ENCODE peak calls at places on chromosomes 1 and 21, in eight cellular contexts. One of them, this sample, is unnamed.
A peak's percentile ranks its signal among the peaks of the same experiment; 100 is the strongest.

GRCh38 chr1:160797861-160798273 is 1.9 kb downstream of the LY9 start:
- DNase-seq in hippocampal formation: no peak
- DNase-seq in CD4-positive, alpha-beta T cell: peak; percentile 51
- DNase-seq in ELR: no peak
- DNase-seq in GM18507: no peak
- DNase-seq in NCI-H1092: no peak
- DNase-seq in NCI-H1436: no peak
- DNase-seq in K562: no peak
- DNase-seq in this sample: no peak

GRCh38 chr1:228955691-228956090 is 220.4 kb downstream of the RHOU start:
- DNase-seq in hippocampal formation: no peak
- DNase-seq in CD4-positive, alpha-beta T cell: no peak
- DNase-seq in ELR: peak; percentile 8
- DNase-seq in GM18507: no peak
- DNase-seq in NCI-H1092: no peak
- DNase-seq in NCI-H1436: no peak
- DNase-seq in K562: no peak
- DNase-seq in this sample: no peak

GRCh38 chr1:30005972-30006619 is 717.3 kb downstream of the MATN1 start:
- DNase-seq in hippocampal formation: no peak
- DNase-seq in CD4-positive, alpha-beta T cell: no peak
- DNase-seq in ELR: peak; percentile 4
- DNase-seq in GM18507: no peak
- DNase-seq in NCI-H1092: no peak
- DNase-seq in NCI-H1436: no peak
- DNase-seq in K562: no peak
- DNase-seq in this sample: no peak

GRCh38 chr1:55057270-55057955 is 18.1 kb downstream of the PCSK9 start:
- DNase-seq in hippocampal formation: no peak
- DNase-seq in CD4-positive, alpha-beta T cell: no peak
- DNase-seq in ELR: no peak
- DNase-seq in GM18507: no peak
- DNase-seq in NCI-H1092: no peak
- DNase-seq in NCI-H1436: no peak
- DNase-seq in K562: no peak
- DNase-seq in this sample: no peak

GRCh38 chr1:76302711-76303347 is 228.3 kb downstream of the ST6GALNAC3 start:
- DNase-seq in hippocampal formation: no peak
- DNase-seq in CD4-positive, alpha-beta T cell: no peak
- DNase-seq in ELR: peak; percentile 8
- DNase-seq in GM18507: no peak
- DNase-seq in NCI-H1092: no peak
- DNase-seq in NCI-H1436: peak; percentile 83
- DNase-seq in K562: no peak
- DNase-seq in this sample: peak; percentile 77

GRCh38 chr1:38905985-38906384 is 24.6 kb upstream of the GJA9 start:
- DNase-seq in hippocampal formation: no peak
- DNase-seq in CD4-positive, alpha-beta T cell: no peak
- DNase-seq in ELR: no peak
- DNase-seq in GM18507: no peak
- DNase-seq in NCI-H1092: no peak
- DNase-seq in NCI-H1436: no peak
- DNase-seq in K562: no peak
- DNase-seq in this sample: no peak

GRCh38 chr1:226447932-226448670 is 40.2 kb upstream of the PARP1 start:
- DNase-seq in hippocampal formation: no peak
- DNase-seq in CD4-positive, alpha-beta T cell: no peak
- DNase-seq in ELR: peak; percentile 51
- DNase-seq in GM18507: no peak
- DNase-seq in NCI-H1092: no peak
- DNase-seq in NCI-H1436: no peak
- DNase-seq in K562: no peak
- DNase-seq in this sample: no peak

GRCh38 chr1:27451346-27451745 is 38.6 kb downstream of the WASF2 start:
- DNase-seq in hippocampal formation: no peak
- DNase-seq in CD4-positive, alpha-beta T cell: no peak
- DNase-seq in ELR: no peak
- DNase-seq in GM18507: no peak
- DNase-seq in NCI-H1092: no peak
- DNase-seq in NCI-H1436: peak; percentile 38
- DNase-seq in K562: no peak
- DNase-seq in this sample: no peak

GRCh38 chr1:172851077-172851476 is 192.2 kb downstream of the FASLG start:
- DNase-seq in hippocampal formation: no peak
- DNase-seq in CD4-positive, alpha-beta T cell: no peak
- DNase-seq in ELR: no peak
- DNase-seq in GM18507: no peak
- DNase-seq in NCI-H1092: no peak
- DNase-seq in NCI-H1436: no peak
- DNase-seq in K562: no peak
- DNase-seq in this sample: no peak

GRCh38 chr1:36721261-36721660 is 238.5 kb upstream of the CSF3R start:
- DNase-seq in hippocampal formation: no peak
- DNase-seq in CD4-positive, alpha-beta T cell: no peak
- DNase-seq in ELR: no peak
- DNase-seq in GM18507: no peak
- DNase-seq in NCI-H1092: no peak
- DNase-seq in NCI-H1436: no peak
- DNase-seq in K562: no peak
- DNase-seq in this sample: no peak

GRCh38 chr1:163331116-163331515 is 9.4 kb downstream of the NUF2 start:
- DNase-seq in hippocampal formation: no peak
- DNase-seq in CD4-positive, alpha-beta T cell: no peak
- DNase-seq in ELR: no peak
- DNase-seq in GM18507: no peak
- DNase-seq in NCI-H1092: no peak
- DNase-seq in NCI-H1436: no peak
- DNase-seq in K562: no peak
- DNase-seq in this sample: no peak

GRCh38 chr1:60970081-60970509 is 112.3 kb upstream of the NFIA start:
- DNase-seq in hippocampal formation: no peak
- DNase-seq in CD4-positive, alpha-beta T cell: no peak
- DNase-seq in ELR: peak; percentile 17
- DNase-seq in GM18507: no peak
- DNase-seq in NCI-H1092: peak; percentile 8
- DNase-seq in NCI-H1436: peak; percentile 29
- DNase-seq in K562: peak; percentile 55
- DNase-seq in this sample: no peak

GRCh38 chr21:42293649-42294272 is 21.4 kb downstream of the TFF3 start:
- DNase-seq in hippocampal formation: no peak
- DNase-seq in CD4-positive, alpha-beta T cell: no peak
- DNase-seq in ELR: no peak
- DNase-seq in GM18507: no peak
- DNase-seq in NCI-H1092: no peak
- DNase-seq in NCI-H1436: no peak
- DNase-seq in K562: no peak
- DNase-seq in this sample: no peak

GRCh38 chr1:240399381-240399780 is 212.6 kb downstream of the GREM2 start:
- DNase-seq in hippocampal formation: no peak
- DNase-seq in CD4-positive, alpha-beta T cell: no peak
- DNase-seq in ELR: peak; percentile 91
- DNase-seq in GM18507: no peak
- DNase-seq in NCI-H1092: no peak
- DNase-seq in NCI-H1436: no peak
- DNase-seq in K562: peak; percentile 11
- DNase-seq in this sample: no peak

GRCh38 chr1:163168053-163168452 is 34.7 kb downstream of the RGS5 start:
- DNase-seq in hippocampal formation: no peak
- DNase-seq in CD4-positive, alpha-beta T cell: no peak
- DNase-seq in ELR: peak; percentile 99
- DNase-seq in GM18507: no peak
- DNase-seq in NCI-H1092: no peak
- DNase-seq in NCI-H1436: no peak
- DNase-seq in K562: no peak
- DNase-seq in this sample: no peak

GRCh38 chr1:151949371-151950193 is 40.3 kb upstream of the THEM4 start:
- DNase-seq in hippocampal formation: no peak
- DNase-seq in CD4-positive, alpha-beta T cell: no peak
- DNase-seq in ELR: no peak
- DNase-seq in GM18507: no peak
- DNase-seq in NCI-H1092: no peak
- DNase-seq in NCI-H1436: no peak
- DNase-seq in K562: no peak
- DNase-seq in this sample: no peak

GRCh38 chr1:92940541-92940940 is 20.7 kb downstream of the DIPK1A start:
- DNase-seq in hippocampal formation: no peak
- DNase-seq in CD4-positive, alpha-beta T cell: no peak
- DNase-seq in ELR: peak; percentile 68
- DNase-seq in GM18507: no peak
- DNase-seq in NCI-H1092: no peak
- DNase-seq in NCI-H1436: no peak
- DNase-seq in K562: no peak
- DNase-seq in this sample: no peak

GRCh38 chr1:20602851-20603450 is 14.1 kb downstream of the CDA start:
- DNase-seq in hippocampal formation: no peak
- DNase-seq in CD4-positive, alpha-beta T cell: no peak
- DNase-seq in ELR: peak; percentile 20
- DNase-seq in GM18507: no peak
- DNase-seq in NCI-H1092: no peak
- DNase-seq in NCI-H1436: no peak
- DNase-seq in K562: no peak
- DNase-seq in this sample: no peak

GRCh38 chr1:27135920-27136551 is 18.9 kb downstream of the SLC9A1 start:
- DNase-seq in hippocampal formation: no peak
- DNase-seq in CD4-positive, alpha-beta T cell: no peak
- DNase-seq in ELR: no peak
- DNase-seq in GM18507: no peak
- DNase-seq in NCI-H1092: no peak
- DNase-seq in NCI-H1436: no peak
- DNase-seq in K562: no peak
- DNase-seq in this sample: no peak

GRCh38 chr1:113859478-113860175 is 11.9 kb downstream of the PTPN22 start:
- DNase-seq in hippocampal formation: no peak
- DNase-seq in CD4-positive, alpha-beta T cell: no peak
- DNase-seq in ELR: no peak
- DNase-seq in GM18507: no peak
- DNase-seq in NCI-H1092: no peak
- DNase-seq in NCI-H1436: no peak
- DNase-seq in K562: no peak
- DNase-seq in this sample: no peak

GRCh38 chr1:9881838-9882249 is 28.2 kb downstream of the CTNNBIP1 start:
- DNase-seq in hippocampal formation: no peak
- DNase-seq in CD4-positive, alpha-beta T cell: no peak
- DNase-seq in ELR: peak; percentile 83
- DNase-seq in GM18507: no peak
- DNase-seq in NCI-H1092: no peak
- DNase-seq in NCI-H1436: no peak
- DNase-seq in K562: no peak
- DNase-seq in this sample: no peak

GRCh38 chr1:212605441-212605976 is 3.1 kb upstream of the ATF3 start:
- DNase-seq in hippocampal formation: no peak
- DNase-seq in CD4-positive, alpha-beta T cell: no peak
- DNase-seq in ELR: no peak
- DNase-seq in GM18507: no peak
- DNase-seq in NCI-H1092: no peak
- DNase-seq in NCI-H1436: no peak
- DNase-seq in K562: no peak
- DNase-seq in this sample: no peak

GRCh38 chr1:239884776-239885175 is 206.9 kb upstream of the FMN2 start:
- DNase-seq in hippocampal formation: no peak
- DNase-seq in CD4-positive, alpha-beta T cell: no peak
- DNase-seq in ELR: peak; percentile 21
- DNase-seq in GM18507: no peak
- DNase-seq in NCI-H1092: no peak
- DNase-seq in NCI-H1436: no peak
- DNase-seq in K562: no peak
- DNase-seq in this sample: no peak

GRCh38 chr1:116472431-116472961 is 98.3 kb downstream of the CD58 start:
- DNase-seq in hippocampal formation: no peak
- DNase-seq in CD4-positive, alpha-beta T cell: no peak
- DNase-seq in ELR: no peak
- DNase-seq in GM18507: no peak
- DNase-seq in NCI-H1092: peak; percentile 45
- DNase-seq in NCI-H1436: peak; percentile 35
- DNase-seq in K562: no peak
- DNase-seq in this sample: peak; percentile 83

GRCh38 chr1:224565611-224566406 is 50.3 kb upstream of the CNIH3 start:
- DNase-seq in hippocampal formation: no peak
- DNase-seq in CD4-positive, alpha-beta T cell: no peak
- DNase-seq in ELR: peak; percentile 10
- DNase-seq in GM18507: no peak
- DNase-seq in NCI-H1092: no peak
- DNase-seq in NCI-H1436: no peak
- DNase-seq in K562: no peak
- DNase-seq in this sample: no peak

GRCh38 chr21:31893841-31894240 is 21.0 kb downstream of the HUNK start:
- DNase-seq in hippocampal formation: no peak
- DNase-seq in CD4-positive, alpha-beta T cell: no peak
- DNase-seq in ELR: no peak
- DNase-seq in GM18507: no peak
- DNase-seq in NCI-H1092: no peak
- DNase-seq in NCI-H1436: no peak
- DNase-seq in K562: no peak
- DNase-seq in this sample: no peak

GRCh38 chr1:166975361-166976129 is at the start of gene ILDR2:
- DNase-seq in hippocampal formation: peak; percentile 74
- DNase-seq in CD4-positive, alpha-beta T cell: peak; percentile 13
- DNase-seq in ELR: peak; percentile 33
- DNase-seq in GM18507: peak; percentile 52
- DNase-seq in NCI-H1092: peak; percentile 59
- DNase-seq in NCI-H1436: peak; percentile 38
- DNase-seq in K562: peak; percentile 70
- DNase-seq in this sample: no peak

GRCh38 chr1:211549092-211549749 is 29.7 kb downstream of the SLC30A1 start:
- DNase-seq in hippocampal formation: no peak
- DNase-seq in CD4-positive, alpha-beta T cell: no peak
- DNase-seq in ELR: no peak
- DNase-seq in GM18507: no peak
- DNase-seq in NCI-H1092: no peak
- DNase-seq in NCI-H1436: no peak
- DNase-seq in K562: no peak
- DNase-seq in this sample: no peak

GRCh38 chr1:10917513-10918454 is 94.7 kb upstream of the TARDBP start:
- DNase-seq in hippocampal formation: no peak
- DNase-seq in CD4-positive, alpha-beta T cell: no peak
- DNase-seq in ELR: no peak
- DNase-seq in GM18507: no peak
- DNase-seq in NCI-H1092: peak; percentile 51
- DNase-seq in NCI-H1436: no peak
- DNase-seq in K562: no peak
- DNase-seq in this sample: peak; percentile 40

GRCh38 chr1:9689971-9690381 is 38.4 kb downstream of the PIK3CD start:
- DNase-seq in hippocampal formation: no peak
- DNase-seq in CD4-positive, alpha-beta T cell: no peak
- DNase-seq in ELR: peak; percentile 63
- DNase-seq in GM18507: no peak
- DNase-seq in NCI-H1092: peak; percentile 5
- DNase-seq in NCI-H1436: no peak
- DNase-seq in K562: peak; percentile 46
- DNase-seq in this sample: no peak

GRCh38 chr1:84133479-84133878 is 10.6 kb upstream of the PRKACB start:
- DNase-seq in hippocampal formation: no peak
- DNase-seq in CD4-positive, alpha-beta T cell: no peak
- DNase-seq in ELR: no peak
- DNase-seq in GM18507: no peak
- DNase-seq in NCI-H1092: no peak
- DNase-seq in NCI-H1436: no peak
- DNase-seq in K562: no peak
- DNase-seq in this sample: no peak

GRCh38 chr1:22330092-22330762 is 121.4 kb upstream of the ZBTB40 start:
- DNase-seq in hippocampal formation: no peak
- DNase-seq in CD4-positive, alpha-beta T cell: no peak
- DNase-seq in ELR: no peak
- DNase-seq in GM18507: no peak
- DNase-seq in NCI-H1092: no peak
- DNase-seq in NCI-H1436: no peak
- DNase-seq in K562: no peak
- DNase-seq in this sample: no peak

GRCh38 chr1:84078108-84078823 is 65.8 kb upstream of the PRKACB start:
- DNase-seq in hippocampal formation: peak; percentile 62
- DNase-seq in CD4-positive, alpha-beta T cell: peak; percentile 1
- DNase-seq in ELR: peak; percentile 67
- DNase-seq in GM18507: no peak
- DNase-seq in NCI-H1092: no peak
- DNase-seq in NCI-H1436: no peak
- DNase-seq in K562: peak; percentile 30
- DNase-seq in this sample: peak; percentile 40

This sample was measured in NCI-H2107.